ENCODE peak calls at places on chromosome 13, in five cellular contexts. O, J, D, W and G are unnamed samples.

GRCh38 chr13:60627071-60627686 is 230.2 kb downstream of the TDRD3 start:
- DNase-seq in O (peak), J (peak), W (no peak), D (peak), G (peak)

GRCh38 chr13:27182844-27183497 is 11.4 kb upstream of the USP12 start:
- DNase-seq in D (peak), O (no peak), J (no peak), W (no peak), G (no peak)

GRCh38 chr13:23613971-23614370 is 43.8 kb downstream of the TNFRSF19 start:
- DNase-seq in D (no peak), J (no peak), O (no peak), W (no peak), G (no peak)

GRCh38 chr13:99415014-99415650 is 86.1 kb upstream of the TM9SF2 start:
- DNase-seq in O (no peak), D (no peak), W (peak), J (no peak), G (no peak)

GRCh38 chr13:107238262-107238661 is 670.3 kb upstream of the ARGLU1 start:
- DNase-seq in D (no peak), O (no peak), W (no peak), J (no peak), G (no peak)

GRCh38 chr13:90806905-90807304 is 540.6 kb upstream of the MIR17HG start:
- DNase-seq in W (no peak), J (no peak), D (no peak), O (no peak), G (no peak)

GRCh38 chr13:50215389-50215788 is 200.1 kb downstream of the KCNRG start:
- DNase-seq in D (no peak), O (no peak), J (no peak), W (no peak), G (no peak)

GRCh38 chr13:113155201-113155600 is 3.2 kb upstream of the PROZ start:
- DNase-seq in J (no peak), O (no peak), D (no peak), W (no peak), G (no peak)

GRCh38 chr13:50531917-50532899 is 311.3 kb downstream of the DLEU7 start:
- DNase-seq in J (no peak), O (no peak), D (peak), W (no peak), G (no peak)

GRCh38 chr13:52980695-52981094 is 47.9 kb upstream of the OLFM4 start:
- DNase-seq in D (peak), O (no peak), W (no peak), J (no peak), G (no peak)